ENCODE peak calls at places on chromosome 15, in ten cellular contexts. One of them, this sample, is unnamed.
A peak's percentile ranks its signal among the peaks of the same experiment; 100 is the strongest.

GRCh38 chr15:77869021-77869895 is 208.3 kb downstream of the TBC1D2B start:
- DNase-seq in Caco-2: no peak
- DNase-seq in psoas muscle: no peak
- DNase-seq in activated T-helper 1 cell treated with Interleukin-2 at 50 U/mL for 16 hours: no peak
- DNase-seq in kidney tubule cell: no peak
- DNase-seq in activated CD8-positive, alpha-beta memory T cell treated with anti-CD3 and anti-CD28 coated beads for 24 hours: no peak
- DNase-seq in fibroblast of pulmonary artery: peak; percentile 10
- DNase-seq in NT2/D1: no peak
- DNase-seq in non-pigmented ciliary epithelial cell: no peak
- DNase-seq in type B pancreatic cell: no peak
- DNase-seq in this sample: no peak

GRCh38 chr15:78988361-78988911 is 43.6 kb upstream of the CTSH start:
- DNase-seq in Caco-2: peak; percentile 61
- DNase-seq in psoas muscle: peak; percentile 67
- DNase-seq in activated T-helper 1 cell treated with Interleukin-2 at 50 U/mL for 16 hours: no peak
- DNase-seq in kidney tubule cell: peak; percentile 99
- DNase-seq in activated CD8-positive, alpha-beta memory T cell treated with anti-CD3 and anti-CD28 coated beads for 24 hours: no peak
- DNase-seq in fibroblast of pulmonary artery: peak; percentile 98
- DNase-seq in NT2/D1: no peak
- DNase-seq in non-pigmented ciliary epithelial cell: peak; percentile 96
- DNase-seq in type B pancreatic cell: no peak
- DNase-seq in this sample: no peak

GRCh38 chr15:38885477-38885952 is 320.9 kb upstream of the RASGRP1 start:
- DNase-seq in Caco-2: no peak
- DNase-seq in psoas muscle: no peak
- DNase-seq in activated T-helper 1 cell treated with Interleukin-2 at 50 U/mL for 16 hours: no peak
- DNase-seq in kidney tubule cell: no peak
- DNase-seq in activated CD8-positive, alpha-beta memory T cell treated with anti-CD3 and anti-CD28 coated beads for 24 hours: no peak
- DNase-seq in fibroblast of pulmonary artery: peak; percentile 65
- DNase-seq in NT2/D1: no peak
- DNase-seq in non-pigmented ciliary epithelial cell: no peak
- DNase-seq in type B pancreatic cell: no peak
- DNase-seq in this sample: no peak

GRCh38 chr15:77028451-77029165 is 33.7 kb downstream of the PSTPIP1 start:
- DNase-seq in Caco-2: no peak
- DNase-seq in psoas muscle: no peak
- DNase-seq in activated T-helper 1 cell treated with Interleukin-2 at 50 U/mL for 16 hours: no peak
- DNase-seq in kidney tubule cell: no peak
- DNase-seq in activated CD8-positive, alpha-beta memory T cell treated with anti-CD3 and anti-CD28 coated beads for 24 hours: no peak
- DNase-seq in fibroblast of pulmonary artery: no peak
- DNase-seq in NT2/D1: no peak
- DNase-seq in non-pigmented ciliary epithelial cell: no peak
- DNase-seq in type B pancreatic cell: peak; percentile 64
- DNase-seq in this sample: peak; percentile 25

GRCh38 chr15:68652141-68652540 is 73.3 kb downstream of the CORO2B start:
- DNase-seq in Caco-2: no peak
- DNase-seq in psoas muscle: no peak
- DNase-seq in activated T-helper 1 cell treated with Interleukin-2 at 50 U/mL for 16 hours: no peak
- DNase-seq in kidney tubule cell: peak; percentile 67
- DNase-seq in activated CD8-positive, alpha-beta memory T cell treated with anti-CD3 and anti-CD28 coated beads for 24 hours: no peak
- DNase-seq in fibroblast of pulmonary artery: no peak
- DNase-seq in NT2/D1: no peak
- DNase-seq in non-pigmented ciliary epithelial cell: no peak
- DNase-seq in type B pancreatic cell: no peak
- DNase-seq in this sample: no peak

GRCh38 chr15:77634266-77634962 is 1.7 kb upstream of the LINGO1 start:
- DNase-seq in Caco-2: peak; percentile 61
- DNase-seq in psoas muscle: peak; percentile 50
- DNase-seq in activated T-helper 1 cell treated with Interleukin-2 at 50 U/mL for 16 hours: peak; percentile 25
- DNase-seq in kidney tubule cell: peak; percentile 68
- DNase-seq in activated CD8-positive, alpha-beta memory T cell treated with anti-CD3 and anti-CD28 coated beads for 24 hours: peak; percentile 84
- DNase-seq in fibroblast of pulmonary artery: peak; percentile 64
- DNase-seq in NT2/D1: peak; percentile 93
- DNase-seq in non-pigmented ciliary epithelial cell: peak; percentile 6
- DNase-seq in type B pancreatic cell: peak; percentile 81
- DNase-seq in this sample: peak; percentile 71

GRCh38 chr15:55916666-55917409 is 76.6 kb downstream of the NEDD4 start:
- DNase-seq in Caco-2: no peak
- DNase-seq in psoas muscle: no peak
- DNase-seq in activated T-helper 1 cell treated with Interleukin-2 at 50 U/mL for 16 hours: no peak
- DNase-seq in kidney tubule cell: peak; percentile 82
- DNase-seq in activated CD8-positive, alpha-beta memory T cell treated with anti-CD3 and anti-CD28 coated beads for 24 hours: no peak
- DNase-seq in fibroblast of pulmonary artery: peak; percentile 52
- DNase-seq in NT2/D1: no peak
- DNase-seq in non-pigmented ciliary epithelial cell: no peak
- DNase-seq in type B pancreatic cell: no peak
- DNase-seq in this sample: no peak

GRCh38 chr15:81338422-81339007 is 14.6 kb upstream of the STARD5 start:
- DNase-seq in Caco-2: no peak
- DNase-seq in psoas muscle: peak; percentile 64
- DNase-seq in activated T-helper 1 cell treated with Interleukin-2 at 50 U/mL for 16 hours: no peak
- DNase-seq in kidney tubule cell: peak; percentile 53
- DNase-seq in activated CD8-positive, alpha-beta memory T cell treated with anti-CD3 and anti-CD28 coated beads for 24 hours: no peak
- DNase-seq in fibroblast of pulmonary artery: peak; percentile 94
- DNase-seq in NT2/D1: no peak
- DNase-seq in non-pigmented ciliary epithelial cell: peak; percentile 71
- DNase-seq in type B pancreatic cell: no peak
- DNase-seq in this sample: no peak

GRCh38 chr15:62739507-62739906 is 303.0 kb upstream of the TPM1 start:
- DNase-seq in Caco-2: no peak
- DNase-seq in psoas muscle: no peak
- DNase-seq in activated T-helper 1 cell treated with Interleukin-2 at 50 U/mL for 16 hours: no peak
- DNase-seq in kidney tubule cell: peak; percentile 82
- DNase-seq in activated CD8-positive, alpha-beta memory T cell treated with anti-CD3 and anti-CD28 coated beads for 24 hours: no peak
- DNase-seq in fibroblast of pulmonary artery: peak; percentile 56
- DNase-seq in NT2/D1: no peak
- DNase-seq in non-pigmented ciliary epithelial cell: peak; percentile 70
- DNase-seq in type B pancreatic cell: no peak
- DNase-seq in this sample: no peak

GRCh38 chr15:66826504-66826903 is 124.5 kb downstream of the SMAD6 start:
- DNase-seq in Caco-2: no peak
- DNase-seq in psoas muscle: no peak
- DNase-seq in activated T-helper 1 cell treated with Interleukin-2 at 50 U/mL for 16 hours: no peak
- DNase-seq in kidney tubule cell: no peak
- DNase-seq in activated CD8-positive, alpha-beta memory T cell treated with anti-CD3 and anti-CD28 coated beads for 24 hours: no peak
- DNase-seq in fibroblast of pulmonary artery: no peak
- DNase-seq in NT2/D1: no peak
- DNase-seq in non-pigmented ciliary epithelial cell: no peak
- DNase-seq in type B pancreatic cell: no peak
- DNase-seq in this sample: no peak

GRCh38 chr15:83365370-83365938 is 81.0 kb upstream of the BNC1 start:
- DNase-seq in Caco-2: no peak
- DNase-seq in psoas muscle: peak; percentile 37
- DNase-seq in activated T-helper 1 cell treated with Interleukin-2 at 50 U/mL for 16 hours: no peak
- DNase-seq in kidney tubule cell: peak; percentile 39
- DNase-seq in activated CD8-positive, alpha-beta memory T cell treated with anti-CD3 and anti-CD28 coated beads for 24 hours: no peak
- DNase-seq in fibroblast of pulmonary artery: peak; percentile 87
- DNase-seq in NT2/D1: no peak
- DNase-seq in non-pigmented ciliary epithelial cell: no peak
- DNase-seq in type B pancreatic cell: no peak
- DNase-seq in this sample: no peak

GRCh38 chr15:98914626-98915025 is 93.0 kb downstream of the PGPEP1L start:
- DNase-seq in Caco-2: no peak
- DNase-seq in psoas muscle: no peak
- DNase-seq in activated T-helper 1 cell treated with Interleukin-2 at 50 U/mL for 16 hours: no peak
- DNase-seq in kidney tubule cell: no peak
- DNase-seq in activated CD8-positive, alpha-beta memory T cell treated with anti-CD3 and anti-CD28 coated beads for 24 hours: no peak
- DNase-seq in fibroblast of pulmonary artery: peak; percentile 73
- DNase-seq in NT2/D1: no peak
- DNase-seq in non-pigmented ciliary epithelial cell: peak; percentile 79
- DNase-seq in type B pancreatic cell: no peak
- DNase-seq in this sample: no peak

GRCh38 chr15:41932511-41932910 is 38.7 kb upstream of the SPTBN5 start:
- DNase-seq in Caco-2: no peak
- DNase-seq in psoas muscle: no peak
- DNase-seq in activated T-helper 1 cell treated with Interleukin-2 at 50 U/mL for 16 hours: no peak
- DNase-seq in kidney tubule cell: no peak
- DNase-seq in activated CD8-positive, alpha-beta memory T cell treated with anti-CD3 and anti-CD28 coated beads for 24 hours: no peak
- DNase-seq in fibroblast of pulmonary artery: no peak
- DNase-seq in NT2/D1: no peak
- DNase-seq in non-pigmented ciliary epithelial cell: no peak
- DNase-seq in type B pancreatic cell: no peak
- DNase-seq in this sample: no peak

GRCh38 chr15:98812711-98813441 is 164.5 kb downstream of the IGF1R start:
- DNase-seq in Caco-2: no peak
- DNase-seq in psoas muscle: no peak
- DNase-seq in activated T-helper 1 cell treated with Interleukin-2 at 50 U/mL for 16 hours: no peak
- DNase-seq in kidney tubule cell: no peak
- DNase-seq in activated CD8-positive, alpha-beta memory T cell treated with anti-CD3 and anti-CD28 coated beads for 24 hours: no peak
- DNase-seq in fibroblast of pulmonary artery: peak; percentile 62
- DNase-seq in NT2/D1: no peak
- DNase-seq in non-pigmented ciliary epithelial cell: no peak
- DNase-seq in type B pancreatic cell: no peak
- DNase-seq in this sample: no peak